ENCODE peak calls at places on chromosomes 6 and 20, in six cellular contexts. V is lower lobe of right lung; K is body of pancreas; Y is caudate nucleus; U is CD8-positive, alpha-beta memory T cell; D is adrenal gland. H is an unnamed sample.
A peak's percentile ranks its signal among the peaks of the same experiment; 100 is the strongest.

GRCh38 chr20:35615667-35616464 is at the start of gene SPAG4:
- DNase-seq in V (peak; percentile 100), K (peak; percentile 100), U (peak; percentile 100), Y (peak; percentile 68), D (peak; percentile 92), H (peak; percentile 99)

GRCh38 chr20:23161968-23162696 is 76.0 kb upstream of the CD93 start:
- DNase-seq in V (peak; percentile 94), U (no peak), D (peak; percentile 89), K (peak; percentile 53), Y (no peak), H (peak; percentile 82)

GRCh38 chr20:46903256-46903655 is 8.6 kb downstream of the EYA2 start:
- DNase-seq in D (no peak), Y (no peak), U (no peak), K (no peak), V (no peak), H (no peak)

GRCh38 chr6:2970753-2971419 is 481 bp downstream of the SERPINB6 start:
- DNase-seq in K (peak; percentile 73), V (peak; percentile 91), U (peak; percentile 38), D (peak; percentile 87), Y (peak; percentile 60), H (peak; percentile 77)

GRCh38 chr20:51888186-51888790 is 86.0 kb upstream of the SALL4 start:
- DNase-seq in Y (no peak), D (no peak), V (no peak), U (no peak), K (no peak), H (no peak)

GRCh38 chr6:48036316-48036715 is 74.7 kb downstream of the PTCHD4 start:
- DNase-seq in K (no peak), Y (no peak), V (no peak), U (no peak), D (no peak), H (no peak)

GRCh38 chr20:17519606-17520285 is 11.4 kb downstream of the BFSP1 start:
- DNase-seq in V (no peak), Y (no peak), D (no peak), U (no peak), K (no peak), H (no peak)

GRCh38 chr20:31719644-31720485 is 2.8 kb downstream of the BCL2L1 start:
- DNase-seq in K (no peak), V (no peak), D (no peak), U (no peak), Y (no peak), H (no peak)

GRCh38 chr20:43415661-43416430 is 41.9 kb upstream of the SRSF6 start:
- DNase-seq in V (no peak), D (no peak), U (no peak), Y (no peak), K (no peak), H (no peak)

GRCh38 chr20:62918830-62919229 is 7.5 kb downstream of the DIDO1 start:
- DNase-seq in V (peak; percentile 29), D (no peak), K (no peak), Y (no peak), U (peak; percentile 37), H (no peak)

GRCh38 chr20:43241057-43241702 is 51.5 kb upstream of the PTPRT start:
- DNase-seq in K (no peak), D (no peak), Y (no peak), U (no peak), V (no peak), H (no peak)

GRCh38 chr6:54222217-54222616 is 86.0 kb upstream of the TINAG start:
- DNase-seq in K (no peak), D (no peak), Y (no peak), U (no peak), V (no peak), H (no peak)

GRCh38 chr6:118776607-118777549 is 117.1 kb upstream of the ASF1A start:
- DNase-seq in Y (no peak), U (peak; percentile 32), K (peak; percentile 69), D (peak; percentile 95), V (no peak), H (peak; percentile 86)

GRCh38 chr6:17418281-17419188 is 25.1 kb downstream of the CAP2 start:
- DNase-seq in Y (no peak), U (no peak), V (no peak), D (no peak), K (no peak), H (no peak)

GRCh38 chr20:23626040-23626620 is 11.6 kb downstream of the CST3 start:
- DNase-seq in V (no peak), D (no peak), K (no peak), U (no peak), Y (no peak), H (no peak)

GRCh38 chr20:64051033-64051452 is 1.6 kb upstream of the SOX18 start:
- DNase-seq in U (no peak), D (no peak), Y (no peak), K (no peak), V (no peak), H (no peak)
- H3K27ac ChIP-seq in U (no peak overlapping the region), D (no peak overlapping the region), Y (no peak overlapping the region), K (peak overlapping the region; percentile 53), V (peak overlapping the region; percentile 84), H (peak overlapping the region; percentile 30)

DNA sequence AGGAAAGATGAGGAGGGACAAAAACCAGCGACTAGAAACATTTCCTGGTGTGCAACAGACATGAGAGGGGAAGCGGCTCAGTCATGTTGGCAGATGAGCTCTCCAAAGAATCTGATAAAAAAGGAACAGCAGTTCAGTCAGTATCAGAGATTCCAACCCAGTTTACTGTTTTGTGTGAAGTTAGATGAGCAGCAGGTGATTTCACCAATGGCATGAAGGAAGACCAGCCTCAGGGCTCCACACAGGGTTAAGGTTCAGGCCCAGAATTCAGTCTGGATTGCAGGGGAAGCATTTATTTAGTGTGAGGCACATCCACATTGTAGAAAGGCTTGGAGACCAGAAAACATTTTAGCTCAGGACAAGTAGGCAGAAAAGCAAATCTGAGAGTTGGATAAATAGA is 317.8 kb downstream of the C6orf118 start:
- DNase-seq in V (no peak), K (no peak), Y (no peak), D (no peak), U (no peak), H (no peak)
- H3K27ac ChIP-seq in V (no peak overlapping the region), K (no peak overlapping the region), Y (no peak overlapping the region), D (no peak overlapping the region), U (no peak overlapping the region), H (no peak overlapping the region)

DNA sequence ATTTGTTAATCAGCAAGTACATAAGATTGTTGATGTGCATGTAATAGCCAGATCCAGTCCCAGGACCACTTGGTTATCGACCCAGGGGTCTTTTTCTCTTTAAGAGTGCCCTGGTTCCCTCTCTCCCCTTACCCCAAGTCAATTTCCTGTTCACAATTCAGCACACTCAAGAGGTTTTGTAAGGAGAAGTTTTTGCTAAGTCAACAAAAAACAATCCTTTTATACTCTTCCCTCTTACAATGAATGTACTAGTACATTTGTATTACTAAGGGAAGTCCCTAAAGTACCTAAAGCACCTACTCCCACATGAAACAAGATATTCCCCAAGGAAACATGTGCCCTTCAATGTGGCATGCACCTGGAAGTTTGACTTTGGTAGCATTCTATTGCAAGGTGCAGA is 1.6 kb upstream of the NT5DC1 start:
- DNase-seq in U (no peak), Y (no peak), K (no peak), V (no peak), D (no peak), H (no peak)
- H3K27ac ChIP-seq in U (no peak overlapping the region), Y (no peak overlapping the region), K (no peak overlapping the region), V (no peak overlapping the region), D (no peak overlapping the region), H (no peak overlapping the region)

GRCh38 chr6:90296346-90297123 is at the start of gene BACH2:
- DNase-seq in Y (peak; percentile 71), U (peak; percentile 86), K (peak; percentile 94), D (peak; percentile 90), V (peak; percentile 91), H (peak; percentile 96)

GRCh38 chr6:90294614-90294988 is 2.0 kb downstream of the BACH2 start:
- DNase-seq in V (no peak), D (no peak), U (no peak), K (no peak), Y (no peak), H (no peak)

GRCh38 chr6:90297124-90297865 is 652 bp upstream of the BACH2 start:
- DNase-seq in Y (no peak), K (no peak), V (no peak), U (no peak), D (no peak), H (peak; percentile 22)

GRCh38 chr6:90294989-90295853 is 1.4 kb downstream of the BACH2 start:
- DNase-seq in K (peak; percentile 48), V (peak; percentile 60), U (peak; percentile 61), Y (peak; percentile 35), D (no peak), H (peak; percentile 31)

DNA sequence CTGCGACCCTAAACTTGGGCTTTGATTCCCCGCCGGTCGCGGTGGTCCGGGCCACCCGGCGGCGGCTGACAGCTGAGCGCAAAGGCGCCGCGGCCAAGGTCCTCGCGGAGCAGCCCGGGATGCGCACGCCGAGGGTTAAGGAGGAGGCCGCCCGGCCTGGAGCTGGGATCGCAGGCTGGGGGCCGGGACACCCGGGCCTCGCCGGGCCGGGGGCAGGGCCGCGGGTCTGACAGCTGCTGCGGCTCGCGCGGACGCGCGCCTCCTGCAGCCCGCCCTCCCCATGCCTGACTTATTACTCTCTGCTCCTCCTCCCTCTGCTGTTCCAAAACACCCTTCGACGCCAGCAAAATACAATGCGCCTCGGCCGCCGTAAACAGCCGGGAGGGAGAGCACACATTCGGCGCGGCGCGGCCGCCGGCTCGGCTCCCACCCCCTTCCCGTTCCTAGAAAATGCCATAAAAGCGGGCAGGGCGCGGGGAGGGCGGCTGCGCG is 743 bp downstream of the BACH2 start:
- DNase-seq in V (peak; percentile 58), D (peak; percentile 64), Y (peak; percentile 35), U (peak; percentile 39), K (peak; percentile 63), H (peak; percentile 80)
- H3K27ac ChIP-seq in V (peak overlapping the region; percentile 82), D (peak overlapping the region; percentile 62), Y (peak overlapping the region; percentile 58), U (peak overlapping the region; percentile 68), K (peak overlapping the region; percentile 74), H (peak overlapping the region; percentile 53)

GRCh38 chr6:151437401-151437800 is 14.5 kb downstream of the RMND1 start:
- DNase-seq in U (no peak), K (no peak), D (no peak), Y (no peak), V (no peak), H (no peak)
- H3K27ac ChIP-seq in U (no peak overlapping the region), K (no peak overlapping the region), D (no peak overlapping the region), Y (no peak overlapping the region), V (no peak overlapping the region), H (no peak overlapping the region)

GRCh38 chr20:48760403-48760889 is 67.4 kb downstream of the PREX1 start:
- DNase-seq in Y (no peak), V (no peak), U (peak; percentile 67), D (no peak), K (no peak), H (no peak)
- H3K27ac ChIP-seq in Y (no peak overlapping the region), V (peak overlapping the region; percentile 69), U (peak overlapping the region; percentile 64), D (no peak overlapping the region), K (peak overlapping the region; percentile 47), H (no peak overlapping the region)

GRCh38 chr20:25308083-25308491 is 60.2 kb downstream of the PYGB start:
- DNase-seq in K (no peak), D (no peak), U (no peak), Y (no peak), V (peak; percentile 39), H (no peak)
- H3K27ac ChIP-seq in K (no peak overlapping the region), D (no peak overlapping the region), U (no peak overlapping the region), Y (no peak overlapping the region), V (no peak overlapping the region), H (no peak overlapping the region)